ENCODE peak calls at places on chromosomes 11 and 22, in ten cellular contexts. V is dorsolateral prefrontal cortex; L is thyroid gland; J is lower lobe of right lung; Y is stimulated activated CD8-positive, alpha-beta memory T cell treated with anti-CD3 and anti-CD28 coated beads, Interleukin-7, amount 100 ng/mL, for 1 hour; E is activated CD4-positive, CD25-positive, alpha-beta regulatory T cell; T is NCI-H1930; B is OCI-M1; W is A549; M is NCI-H1092. S is an unnamed sample.

GRCh38 chr11:7442588-7443215 is 42.6 kb upstream of the OLFML1 start:
- DNase-seq in Y (peak), T (peak), V (peak), J (peak), E (peak), B (peak), W (peak), M (peak), L (peak), S (peak)

GRCh38 chr11:131370090-131370751 is at the start of gene NTM:
- DNase-seq in J (no peak), T (no peak), E (no peak), M (no peak), Y (no peak), W (no peak), L (peak), B (no peak), V (peak), S (no peak)

GRCh38 chr22:37626556-37627075 is 12.9 kb upstream of the SH3BP1 start:
- DNase-seq in M (no peak), B (no peak), T (no peak), L (no peak), Y (no peak), J (no peak), E (no peak), W (no peak), V (no peak), S (no peak)

GRCh38 chr11:111923351-111923788 is 4.7 kb downstream of the C11orf52 start:
- DNase-seq in V (no peak), E (no peak), J (no peak), Y (no peak), L (no peak), T (no peak), M (no peak), B (no peak), W (no peak), S (no peak)

GRCh38 chr11:134261626-134262488 is 8.5 kb downstream of the ACAD8 start:
- DNase-seq in V (no peak), B (peak), W (peak), E (no peak), M (peak), Y (no peak), T (peak), J (no peak), L (no peak), S (no peak)

GRCh38 chr22:47281126-47282106 is 519.0 kb downstream of the TBC1D22A start:
- DNase-seq in B (no peak), Y (no peak), W (peak), T (no peak), L (peak), J (no peak), E (no peak), V (no peak), M (no peak), S (no peak)

GRCh38 chr11:47443028-47443700 is 5.8 kb downstream of the RAPSN start:
- DNase-seq in B (no peak), Y (no peak), J (no peak), L (peak), W (peak), E (no peak), T (no peak), V (no peak), M (peak), S (no peak)

GRCh38 chr22:27986459-27986858 is 67.4 kb upstream of the PITPNB start:
- DNase-seq in W (no peak), J (no peak), B (no peak), M (no peak), L (no peak), Y (no peak), V (no peak), T (no peak), E (no peak), S (no peak)

GRCh38 chr22:45162531-45162930 is 1.2 kb upstream of the NUP50 start:
- DNase-seq in B (no peak), W (no peak), L (no peak), Y (no peak), J (no peak), E (no peak), V (no peak), M (no peak), T (no peak), S (peak)

GRCh38 chr11:31620434-31620833 is 110.9 kb downstream of the ELP4 start:
- DNase-seq in E (no peak), M (no peak), W (no peak), T (no peak), V (no peak), J (no peak), L (no peak), B (no peak), Y (no peak), S (no peak)

GRCh38 chr22:49763138-49763537 is 64.5 kb downstream of the BRD1 start:
- DNase-seq in J (no peak), Y (no peak), M (no peak), B (no peak), V (no peak), L (no peak), E (no peak), W (no peak), T (no peak), S (no peak)

GRCh38 chr11:130449246-130449990 is 973 bp downstream of the ADAMTS15 start:
- DNase-seq in W (no peak), E (no peak), Y (no peak), M (no peak), B (no peak), T (no peak), V (no peak), L (peak), J (no peak), S (no peak)

GRCh38 chr11:4559527-4560440 is 14.8 kb downstream of the OR52M1 start:
- DNase-seq in W (no peak), E (no peak), J (no peak), Y (no peak), M (no peak), B (no peak), T (no peak), V (no peak), L (peak), S (no peak)